ENCODE peak calls at places on chromosome 16, in four cellular contexts. V is K562, D is A549, R is HepG2. H is an unnamed sample.

GRCh38 chr16:12763517-12763916 is 40.2 kb downstream of the CPPED1 start:
- DNase-seq in V (no peak), D (no peak), R (peak; percentile 65), H (no peak)

GRCh38 chr16:10386517-10387377 is 886 bp downstream of the ATF7IP2 start:
- DNase-seq in V (no peak), D (no peak), R (peak; percentile 51), H (no peak)

GRCh38 chr16:14963281-14964173 is 11.3 kb upstream of the PDXDC1 start:
- DNase-seq in V (no peak), D (no peak), R (no peak), H (no peak)

GRCh38 chr16:11161439-11161838 is 94.6 kb downstream of the SOCS1 start:
- DNase-seq in V (no peak), D (no peak), R (no peak), H (no peak)

GRCh38 chr16:10999313-10999712 is 54.9 kb downstream of the CLEC16A start:
- DNase-seq in V (no peak), D (no peak), R (no peak), H (no peak)

GRCh38 chr16:89122322-89122831 is 28.7 kb downstream of the ACSF3 start:
- DNase-seq in V (no peak), D (no peak), R (no peak), H (peak; percentile 11)

GRCh38 chr16:24825696-24826095 is 20.1 kb upstream of the SLC5A11 start:
- DNase-seq in V (no peak), D (no peak), R (no peak), H (no peak)

GRCh38 chr16:84103678-84104077 is 13.1 kb downstream of the MBTPS1 start:
- DNase-seq in V (no peak), D (no peak), R (no peak), H (no peak)

GRCh38 chr16:88478115-88478514 is 25.0 kb downstream of the ZFPM1 start:
- DNase-seq in V (no peak), D (no peak), R (no peak), H (no peak)

DNA sequence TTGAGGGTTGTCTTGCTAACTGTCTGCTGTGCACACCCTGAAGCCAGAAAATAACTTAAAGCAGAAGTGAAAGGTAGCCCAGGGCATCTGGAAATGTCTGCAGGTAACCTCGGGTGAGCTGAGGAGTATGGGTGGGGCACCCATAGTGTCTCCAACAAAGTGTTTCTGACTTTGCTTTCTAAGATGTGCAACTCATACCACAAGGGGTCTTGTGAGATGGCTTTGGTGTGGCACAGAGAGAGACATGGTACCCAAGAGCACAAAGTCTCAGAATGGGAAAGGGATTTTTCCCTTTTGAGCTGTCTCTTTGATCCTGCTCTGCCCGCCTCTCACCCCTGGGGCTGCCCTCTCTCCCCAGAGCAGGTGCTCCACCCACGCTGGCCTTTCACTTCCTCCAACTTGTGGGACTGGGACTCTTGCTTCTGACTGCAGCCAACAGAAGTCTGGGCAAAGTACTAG is 6.9 kb downstream of the CHD9 start:
- DNase-seq in V (no peak), D (no peak), R (peak; percentile 70), H (no peak)
- TF ChIP-seq NR3C1 in V (no peak), D (no peak), R (no peak), H (no peak)

GRCh38 chr16:19746561-19746960 is 28.5 kb downstream of the IQCK start:
- DNase-seq in V (no peak), D (no peak), R (no peak), H (no peak)
- TF ChIP-seq NR3C1 in V (no peak), D (no peak), R (no peak), H (no peak)

GRCh38 chr16:85888405-85889331 is 10.3 kb upstream of the IRF8 start:
- DNase-seq in V (no peak), D (peak; percentile 34), R (peak; percentile 33), H (no peak)
- TF ChIP-seq NR3C1 in V (no peak), D (no peak), R (no peak), H (no peak)

GRCh38 chr16:70772493-70772892 is 28.5 kb downstream of the VAC14 start:
- DNase-seq in V (no peak), D (no peak), R (no peak), H (no peak)
- TF ChIP-seq NR3C1 in V (no peak), D (no peak), R (no peak), H (no peak)

DNA sequence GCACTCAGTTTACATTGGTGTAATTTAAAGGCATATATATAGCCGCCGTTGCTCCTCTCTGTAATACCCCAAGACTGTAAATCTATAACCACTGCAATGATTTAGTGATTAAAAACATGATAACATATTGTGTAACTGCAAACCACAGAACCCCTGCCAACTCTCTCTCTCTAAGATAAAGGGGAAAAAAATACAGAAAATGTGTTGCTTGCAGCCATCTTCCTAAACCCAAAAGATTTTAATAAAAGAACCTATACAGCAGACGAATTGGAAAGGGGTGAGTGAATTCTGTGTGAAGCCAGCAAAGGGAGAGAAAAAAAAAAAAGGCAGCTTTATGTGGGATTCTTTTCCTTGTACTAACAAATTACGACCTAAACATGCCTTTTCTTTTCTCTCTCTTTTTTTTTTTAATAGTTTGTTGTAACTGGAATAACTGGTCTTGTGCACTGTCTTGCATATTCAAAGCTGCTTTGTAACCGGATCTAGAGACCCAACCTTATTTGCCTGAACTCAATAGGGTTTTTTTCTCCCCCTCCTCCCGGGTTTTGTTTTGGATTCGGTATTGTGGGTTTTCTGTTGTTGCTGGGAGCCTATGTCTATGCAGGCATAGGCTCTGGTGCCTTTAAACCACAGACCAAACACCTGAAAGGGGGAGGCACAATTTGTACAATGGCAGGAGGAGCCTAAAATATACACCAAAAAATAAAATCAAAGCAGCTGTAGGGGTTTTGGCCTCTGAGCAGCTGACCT is 7.0 kb upstream of the ZFHX3 start:
- DNase-seq in V (no peak), D (no peak), R (peak; percentile 73), H (no peak)
- TF ChIP-seq NR3C1 in V (no peak), D (no peak), R (no peak), H (no peak)

GRCh38 chr16:2482181-2483107 is 7.5 kb downstream of the TBC1D24 start:
- DNase-seq in V (peak; percentile 39), D (no peak), R (no peak), H (no peak)
- TF ChIP-seq NR3C1 in V (no peak), D (no peak), R (no peak), H (no peak)

DNA sequence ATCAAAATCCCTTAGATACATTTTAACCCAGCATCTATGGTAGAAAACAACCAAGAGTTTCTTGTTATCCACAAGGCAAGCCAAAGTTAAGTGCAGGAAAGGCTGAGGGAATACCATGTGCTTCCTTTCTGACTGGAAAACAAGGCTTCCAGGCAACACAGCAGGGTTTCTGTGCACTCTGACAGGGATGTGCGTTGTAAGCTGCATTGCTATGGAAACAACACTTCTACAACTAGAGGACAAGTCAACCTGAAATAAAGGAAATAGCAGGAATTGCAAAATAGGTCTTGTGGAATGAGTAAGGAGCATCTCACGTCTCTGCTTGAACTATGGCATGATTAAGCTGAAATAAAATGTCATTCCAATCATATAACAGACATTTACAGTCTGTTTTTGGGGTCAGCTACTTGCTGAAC is 55.3 kb downstream of the CFDP1 start:
- DNase-seq in V (no peak), D (peak; percentile 18), R (no peak), H (peak; percentile 24)
- TF ChIP-seq NR3C1 in V (no peak), D (no peak), R (no peak), H (no peak)